ENCODE peak calls at places on chromosomes 13 and 19, in seven cellular contexts. Y is suprapubic skin; M is CD4-positive, CD25-positive, alpha-beta regulatory T cell; G is thyroid gland; V is tibial artery; J is heart right ventricle; T is osteoblast. R is an unnamed sample.

GRCh38 chr19:55369651-55370304 is 485 bp downstream of the IL11 start:
- DNase-seq in Y (no peak), M (peak; percentile 30), G (no peak), V (no peak), J (no peak), T (peak; percentile 100), R (no peak)

GRCh38 chr13:109642358-109642757 is 144.0 kb downstream of the IRS2 start:
- DNase-seq in Y (no peak), M (no peak), G (no peak), V (no peak), J (no peak), T (no peak), R (no peak)

GRCh38 chr19:40232479-40232878 is 6.0 kb upstream of the CCNP start:
- DNase-seq in Y (no peak), M (no peak), G (no peak), V (peak; percentile 58), J (no peak), T (no peak), R (no peak)

GRCh38 chr13:60312851-60313505 is 84.0 kb upstream of the TDRD3 start:
- DNase-seq in Y (no peak), M (no peak), G (no peak), V (no peak), J (no peak), T (no peak), R (no peak)

GRCh38 chr19:17616961-17617806 is 61.7 kb downstream of the COLGALT1 start:
- DNase-seq in Y (no peak), M (no peak), G (no peak), V (no peak), J (no peak), T (peak; percentile 80), R (no peak)

GRCh38 chr13:114230117-114230516 is 4.6 kb upstream of the CDC16 start:
- DNase-seq in Y (no peak), M (no peak), G (no peak), V (no peak), J (no peak), T (no peak), R (no peak)

GRCh38 chr19:46186717-46187101 is 38.7 kb downstream of the IGFL2 start:
- DNase-seq in Y (no peak), M (no peak), G (no peak), V (no peak), J (no peak), T (no peak), R (no peak)

GRCh38 chr13:57633950-57634828 is 2.6 kb downstream of the PCDH17 start:
- DNase-seq in Y (peak; percentile 48), M (no peak), G (no peak), V (peak; percentile 65), J (peak; percentile 20), T (peak; percentile 65), R (peak; percentile 5)

GRCh38 chr19:38538793-38539528 is 78.8 kb downstream of the MAP4K1 start:
- DNase-seq in Y (no peak), M (peak; percentile 80), G (no peak), V (no peak), J (no peak), T (no peak), R (no peak)

GRCh38 chr19:22610121-22610520 is 24.0 kb upstream of the ZNF492 start:
- DNase-seq in Y (no peak), M (no peak), G (no peak), V (no peak), J (no peak), T (peak; percentile 26), R (no peak)

GRCh38 chr19:21498651-21499050 is 6.8 kb upstream of the ZNF429 start:
- DNase-seq in Y (no peak), M (no peak), G (no peak), V (no peak), J (no peak), T (no peak), R (no peak)

GRCh38 chr19:50912727-50913716 is 1.8 kb upstream of the KLK4 start:
- DNase-seq in Y (no peak), M (no peak), G (no peak), V (no peak), J (no peak), T (peak; percentile 78), R (no peak)

GRCh38 chr19:43774103-43774939 is 6.5 kb downstream of the KCNN4 start:
- DNase-seq in Y (no peak), M (no peak), G (peak; percentile 40), V (peak; percentile 72), J (peak; percentile 65), T (peak; percentile 90), R (no peak)

GRCh38 chr13:88223958-88224357 is 552.8 kb downstream of the SLITRK5 start:
- DNase-seq in Y (no peak), M (no peak), G (no peak), V (no peak), J (no peak), T (no peak), R (no peak)

DNA sequence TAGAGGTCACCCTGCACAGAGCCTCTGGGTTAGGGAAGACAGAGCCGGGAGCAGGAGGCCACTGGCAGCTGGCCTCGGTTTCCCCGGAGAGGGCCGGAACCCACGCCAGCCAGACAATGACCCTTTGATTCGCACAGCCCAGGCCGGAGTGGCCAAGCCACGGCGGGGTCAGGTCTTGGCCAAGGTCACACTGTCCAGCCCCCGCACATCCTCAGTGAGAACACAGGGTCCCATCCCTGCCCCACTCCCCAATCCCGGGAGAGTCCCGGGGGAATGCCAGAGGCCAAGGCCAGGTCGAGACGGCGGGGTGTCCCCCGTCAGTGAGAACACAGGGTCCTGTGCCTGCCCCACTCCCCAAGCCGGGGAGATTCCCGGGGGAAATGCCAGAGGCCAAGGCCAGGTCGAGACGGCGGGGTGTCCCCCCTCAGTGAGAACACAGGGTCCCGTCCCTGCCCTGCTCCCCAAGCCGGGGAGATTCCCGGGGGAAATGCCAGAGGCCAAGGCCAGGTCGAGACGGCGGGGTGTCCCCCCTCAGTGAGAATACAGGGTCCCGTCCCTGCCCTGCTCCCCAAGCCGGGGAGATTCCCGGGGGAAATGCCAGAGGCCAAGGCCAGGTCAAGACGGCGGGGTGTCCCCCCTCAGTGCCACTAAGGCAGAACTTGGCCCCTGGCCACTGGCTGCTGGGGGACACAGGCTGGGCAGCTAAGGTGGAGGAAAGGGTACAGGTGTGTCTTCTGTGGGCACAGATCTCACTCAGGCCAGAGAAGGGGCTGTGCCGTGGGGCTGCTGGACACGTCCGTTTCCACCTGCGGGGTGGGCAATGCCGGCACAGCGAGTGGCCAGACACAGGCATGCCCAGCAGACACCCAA is 1.7 kb upstream of the FSTL3 start:
- DNase-seq in Y (peak; percentile 66), M (no peak), G (no peak), V (no peak), J (peak; percentile 62), T (peak; percentile 90), R (no peak)
- H3K27ac ChIP-seq in Y (peak overlapping the region; percentile 96), M (no peak overlapping the region), G (no peak overlapping the region), V (no peak overlapping the region), J (no peak overlapping the region), T (no peak overlapping the region), R (no peak overlapping the region)

DNA sequence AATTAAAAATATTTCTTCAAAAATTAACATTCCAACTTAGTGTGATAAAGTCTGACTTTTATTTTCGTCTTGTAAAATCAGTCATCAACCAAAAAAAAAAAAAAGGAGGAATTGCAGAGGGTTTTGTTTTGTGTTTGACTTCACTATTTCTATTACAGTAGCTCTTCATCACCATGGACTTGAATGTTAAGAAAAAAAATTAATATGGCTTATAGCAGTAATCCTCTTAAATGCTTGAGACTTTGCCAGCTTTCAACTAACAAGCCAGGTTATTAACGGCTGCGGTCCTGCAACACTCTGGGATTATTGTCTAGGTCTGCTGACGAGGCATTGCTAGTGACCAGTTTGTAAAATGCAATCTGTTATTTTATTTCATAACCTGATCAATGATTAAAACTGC is 647.2 kb upstream of the KLHL1 start:
- DNase-seq in Y (no peak), M (no peak), G (no peak), V (no peak), J (no peak), T (no peak), R (no peak)
- H3K27ac ChIP-seq in Y (no peak overlapping the region), M (no peak overlapping the region), G (no peak overlapping the region), V (no peak overlapping the region), J (no peak overlapping the region), T (no peak overlapping the region), R (no peak overlapping the region)

GRCh38 chr19:13008926-13009787 is 13.9 kb downstream of the NFIX start:
- DNase-seq in Y (no peak), M (no peak), G (no peak), V (no peak), J (no peak), T (peak; percentile 90), R (no peak)

GRCh38 chr19:13012390-13012689 is 17.1 kb downstream of the NFIX start:
- DNase-seq in Y (no peak), M (no peak), G (no peak), V (no peak), J (no peak), T (no peak), R (no peak)

GRCh38 chr19:13010992-13011652 is 15.8 kb downstream of the NFIX start:
- DNase-seq in Y (no peak), M (no peak), G (no peak), V (no peak), J (no peak), T (peak; percentile 71), R (no peak)

GRCh38 chr19:13011653-13012389 is 16.5 kb downstream of the NFIX start:
- DNase-seq in Y (peak; percentile 73), M (no peak), G (no peak), V (no peak), J (no peak), T (peak; percentile 73), R (no peak)

DNA sequence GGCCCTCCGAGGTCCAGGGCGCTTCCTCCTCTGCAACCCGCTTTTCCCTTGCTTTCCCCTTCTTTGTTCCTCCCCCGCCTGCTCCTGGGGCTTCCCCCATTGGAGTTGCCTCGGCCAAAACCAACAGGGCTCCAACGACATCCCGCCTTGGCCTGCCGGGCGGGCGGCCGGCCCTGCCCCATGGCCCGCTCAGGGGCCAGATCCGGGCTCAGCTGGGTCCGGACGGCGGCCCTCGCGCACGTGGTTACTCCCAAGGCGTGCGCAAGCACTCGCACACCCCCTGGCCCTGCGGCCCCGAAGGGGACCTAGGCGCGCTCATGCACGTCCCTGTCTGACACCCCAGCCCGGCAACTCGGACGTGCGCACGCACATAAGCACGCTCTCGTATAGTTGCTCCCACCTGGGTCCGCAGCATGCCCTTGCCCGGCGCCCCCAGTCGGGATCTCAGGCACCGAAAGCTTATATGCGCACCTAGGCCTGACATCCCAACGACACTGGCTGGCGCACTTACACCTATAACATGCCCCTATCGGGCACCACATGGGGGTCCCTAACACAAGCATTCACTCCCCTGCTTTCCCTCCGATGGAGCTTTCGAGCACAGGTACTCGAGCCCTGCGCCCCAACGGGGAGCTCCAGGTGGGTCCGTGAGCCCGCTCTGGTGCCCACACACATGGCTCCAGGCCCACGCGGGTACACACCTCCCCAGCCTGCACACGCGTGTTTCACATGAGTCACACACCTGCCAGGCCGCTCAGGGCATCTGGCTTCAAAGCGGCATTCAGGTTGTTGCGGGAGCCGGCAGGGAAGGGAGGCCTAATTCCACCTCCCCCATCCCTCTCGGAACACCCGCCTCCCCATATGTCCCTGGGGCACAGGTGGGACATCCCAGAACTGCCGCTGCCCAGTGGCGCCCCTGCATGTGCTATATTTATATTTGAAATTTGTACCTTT is 15.0 kb downstream of the NFIX start:
- DNase-seq in Y (no peak), M (no peak), G (peak; percentile 39), V (peak; percentile 96), J (peak; percentile 64), T (peak; percentile 98), R (no peak)
- H3K27ac ChIP-seq in Y (peak overlapping the region; percentile 97), M (no peak overlapping the region), G (peak overlapping the region; percentile 86), V (peak overlapping the region; percentile 88), J (no peak overlapping the region), T (peak overlapping the region; percentile 41), R (peak overlapping the region; percentile 6)

DNA sequence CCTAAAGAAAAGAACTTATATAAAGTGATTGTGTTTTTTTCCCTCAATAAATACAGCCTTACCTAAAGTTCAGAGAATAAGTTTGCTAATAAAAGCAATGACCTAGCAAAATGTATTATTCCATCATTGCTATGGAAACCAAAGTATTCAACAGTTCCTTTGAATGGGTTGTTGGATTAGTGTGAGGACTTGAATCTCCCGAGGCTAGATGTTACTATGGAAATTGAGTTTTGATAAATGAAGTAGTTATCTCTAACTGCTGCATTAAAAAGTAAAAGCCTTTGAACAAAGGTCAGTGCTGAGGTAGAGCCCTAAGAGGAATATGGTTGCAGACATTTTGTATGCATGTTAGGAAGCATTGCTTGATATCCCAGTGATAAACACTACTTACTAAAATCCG is 6.2 kb downstream of the KLF5 start:
- DNase-seq in Y (no peak), M (no peak), G (no peak), V (no peak), J (no peak), T (no peak), R (no peak)
- H3K27ac ChIP-seq in Y (no peak overlapping the region), M (no peak overlapping the region), G (peak overlapping the region; percentile 54), V (no peak overlapping the region), J (no peak overlapping the region), T (no peak overlapping the region), R (no peak overlapping the region)